ENCODE peak calls at places on chromosomes 7 and 10, in four cellular contexts. B, K, F and E are unnamed samples.

GRCh38 chr7:44286618-44287487 is 38.5 kb downstream of the CAMK2B start:
- DNase-seq in B (no peak), K (no peak), F (no peak), E (no peak)

GRCh38 chr7:7795736-7796135 is 77.3 kb upstream of the RPA3 start:
- DNase-seq in B (peak), K (peak), F (peak), E (peak)

GRCh38 chr10:121525276-121526039 is 72.8 kb downstream of the FGFR2 start:
- DNase-seq in B (peak), K (no peak), F (no peak), E (peak)

GRCh38 chr7:25663877-25664276 is 435.6 kb upstream of the NPVF start:
- DNase-seq in B (no peak), K (no peak), F (no peak), E (no peak)

GRCh38 chr7:20176552-20177242 is 40.5 kb downstream of the MACC1 start:
- DNase-seq in B (no peak), K (no peak), F (no peak), E (no peak)

GRCh38 chr7:157526604-157527003 is 189.8 kb downstream of the DNAJB6 start:
- DNase-seq in B (no peak), K (no peak), F (no peak), E (no peak)

GRCh38 chr10:109275970-109276369 is 647.3 kb downstream of the XPNPEP1 start:
- DNase-seq in B (no peak), K (no peak), F (no peak), E (no peak)

GRCh38 chr10:71049994-71050393 is 161.6 kb upstream of the PCBD1 start:
- DNase-seq in B (no peak), K (no peak), F (no peak), E (no peak)

GRCh38 chr7:94656925-94657731 is 1.2 kb upstream of the SGCE start:
- DNase-seq in B (peak), K (peak), F (peak), E (peak)

GRCh38 chr7:89238156-89238555 is 442.6 kb upstream of the TEX47 start:
- DNase-seq in B (peak), K (no peak), F (peak), E (no peak)

GRCh38 chr10:43255644-43256431 is 11.0 kb downstream of the RASGEF1A start:
- DNase-seq in B (peak), K (no peak), F (peak), E (peak)

GRCh38 chr7:137480824-137481365 is 137.4 kb upstream of the PTN start:
- DNase-seq in B (no peak), K (no peak), F (no peak), E (no peak)

GRCh38 chr10:86533328-86533727 is 11.7 kb upstream of the WAPL start:
- DNase-seq in B (no peak), K (no peak), F (no peak), E (no peak)

GRCh38 chr7:117435475-117436043 is 8.3 kb upstream of the ASZ1 start:
- DNase-seq in B (peak), K (peak), F (no peak), E (peak)

GRCh38 chr10:53406532-53406931 is 633.9 kb upstream of the MBL2 start:
- DNase-seq in B (no peak), K (no peak), F (no peak), E (no peak)

GRCh38 chr10:33117816-33118215 is 159.8 kb upstream of the ITGB1 start:
- DNase-seq in B (no peak), K (no peak), F (no peak), E (no peak)

GRCh38 chr7:44727346-44728262 is 21.0 kb upstream of the ZMIZ2 start:
- DNase-seq in B (peak), K (peak), F (peak), E (no peak)

GRCh38 chr7:92698237-92698841 is 108.1 kb upstream of the FAM133B start:
- DNase-seq in B (peak), K (peak), F (peak), E (peak)

GRCh38 chr7:138097064-138097741 is 20.9 kb downstream of the AKR1D1 start:
- DNase-seq in B (peak), K (peak), F (peak), E (peak)

GRCh38 chr7:151435971-151436370 is 4.0 kb downstream of the CRYGN start:
- DNase-seq in B (no peak), K (no peak), F (no peak), E (no peak)

GRCh38 chr7:26101471-26102151 is 50.4 kb upstream of the NFE2L3 start:
- DNase-seq in B (no peak), K (no peak), F (no peak), E (no peak)

GRCh38 chr10:16854623-16855022 is 37.4 kb upstream of the RSU1 start:
- DNase-seq in B (peak), K (peak), F (peak), E (peak)

GRCh38 chr10:17428616-17429097 is 25.7 kb downstream of the ST8SIA6 start:
- DNase-seq in B (no peak), K (no peak), F (no peak), E (no peak)

GRCh38 chr10:97267671-97268070 is 24.8 kb downstream of the ARHGAP19 start:
- DNase-seq in B (no peak), K (no peak), F (no peak), E (no peak)

GRCh38 chr7:49775065-49775948 is 1.9 kb downstream of the VWC2 start:
- DNase-seq in B (no peak), K (no peak), F (peak), E (peak)
- TF ChIP-seq EZH2 in B (no peak), K (no peak), F (no peak), E (peak)

DNA sequence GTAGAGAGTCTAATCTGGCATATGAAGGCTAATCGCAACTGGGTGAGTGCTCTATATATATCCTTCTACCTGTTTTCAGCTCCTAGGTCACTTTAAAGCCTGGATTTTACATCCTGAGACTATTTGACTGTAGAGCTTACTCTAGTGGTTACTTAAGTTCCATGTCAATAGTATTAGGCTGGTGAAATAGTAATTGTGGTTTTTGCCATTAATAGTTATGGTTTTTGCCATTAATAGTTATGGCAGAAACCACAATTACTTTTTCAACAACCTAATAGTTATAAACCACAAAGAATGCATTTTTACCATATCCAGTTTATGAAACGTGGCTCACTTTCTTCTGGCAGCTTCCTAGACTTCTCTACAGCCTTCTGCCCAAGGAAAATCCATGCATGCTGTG is 263.1 kb upstream of the KIAA1217 start:
- DNase-seq in B (no peak), K (no peak), F (no peak), E (no peak)
- H3K27ac ChIP-seq in B (no peak), K (no peak), F (no peak), E (no peak)

GRCh38 chr10:1575481-1576244 is 161.7 kb downstream of the ADARB2 start:
- DNase-seq in B (no peak), K (no peak), F (no peak), E (no peak)

GRCh38 chr10:1573981-1574380 is 163.3 kb downstream of the ADARB2 start:
- DNase-seq in B (no peak), K (no peak), F (no peak), E (no peak)

GRCh38 chr10:1573334-1573969 is 163.9 kb downstream of the ADARB2 start:
- DNase-seq in B (no peak), K (no peak), F (no peak), E (no peak)

GRCh38 chr10:1576467-1577259 is 160.7 kb downstream of the ADARB2 start:
- DNase-seq in B (no peak), K (no peak), F (no peak), E (no peak)

DNA sequence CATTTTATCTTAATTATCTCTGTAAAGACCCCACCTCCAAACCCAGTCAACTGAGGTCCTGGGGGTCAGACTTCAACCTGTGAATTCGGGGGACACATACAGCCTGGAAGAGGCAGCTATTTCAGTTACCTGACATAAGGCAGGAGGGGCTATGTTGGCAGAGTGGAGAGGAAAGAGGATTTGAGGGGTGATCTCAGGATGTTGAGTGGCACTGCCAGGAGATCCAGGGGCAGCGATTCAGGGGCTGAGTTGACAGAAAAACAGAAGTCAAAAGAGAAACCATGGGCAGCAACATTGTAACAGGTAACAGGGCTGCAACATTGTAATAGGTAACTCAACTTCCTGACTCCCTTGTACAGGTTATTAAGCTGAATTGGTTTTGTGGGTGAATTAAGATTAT is 162.6 kb downstream of the ADARB2 start:
- DNase-seq in B (no peak), K (no peak), F (no peak), E (no peak)
- H3K4me2 ChIP-seq in B (no peak), K (no peak), F (no peak), E (no peak)

DNA sequence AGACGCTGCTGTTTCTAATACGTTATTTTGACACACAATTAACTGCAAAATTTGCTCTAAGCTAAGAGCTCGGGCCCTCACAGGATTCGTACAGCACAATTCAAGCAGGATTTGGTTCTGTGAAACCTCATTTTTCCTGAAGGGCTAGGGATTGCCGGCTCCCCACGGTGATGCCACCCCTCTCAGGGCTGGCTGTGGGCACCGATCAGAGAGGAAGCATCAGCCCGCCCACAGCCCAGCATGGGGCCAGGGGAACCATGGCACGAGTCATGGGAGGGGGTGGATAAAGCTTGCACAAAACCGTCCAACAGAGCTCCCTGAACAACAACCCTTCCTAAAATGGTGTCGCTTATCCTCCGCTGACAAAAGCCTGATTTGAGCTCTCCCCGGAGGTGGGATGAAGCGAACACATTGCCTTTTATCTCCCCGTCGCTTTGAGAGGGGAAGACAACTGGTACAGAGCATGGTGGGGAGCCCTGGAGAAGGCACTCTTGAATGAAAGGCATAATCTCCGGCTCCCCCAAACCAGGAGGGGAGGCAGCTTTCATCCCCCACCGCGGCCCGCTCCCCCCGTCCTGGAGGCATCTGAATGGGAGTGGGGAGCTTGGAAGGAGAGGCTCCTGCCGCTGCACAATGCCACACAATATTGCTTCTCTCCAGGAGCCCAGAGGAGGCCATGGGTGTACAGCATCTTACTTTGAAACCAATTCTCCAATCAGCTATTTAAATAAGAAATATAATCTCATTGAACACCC is 143.9 kb downstream of the RPS24 start:
- DNase-seq in B (no peak), K (no peak), F (peak), E (no peak)
- TF ChIP-seq EZH2 in B (no peak), K (no peak), F (no peak), E (no peak)